ENCODE peak calls at places on chromosomes 3 and 15, in five cellular contexts. L is upper lobe of right lung, F is lower leg skin, B is NCI-H460, R is heart left ventricle. X is an unnamed sample.
A peak's percentile ranks its signal among the peaks of the same experiment; 100 is the strongest.

GRCh38 chr3:148863297-148863696 is 1.8 kb upstream of the CPA3 start:
- DNase-seq in L (no peak), F (no peak), B (no peak), R (no peak), X (no peak)

GRCh38 chr3:106683931-106684330 is 693.3 kb upstream of the CCDC54 start:
- DNase-seq in L (no peak), F (no peak), B (no peak), R (no peak), X (peak; percentile 53)

GRCh38 chr3:45644467-45645201 is 44.6 kb upstream of the SACM1L start:
- DNase-seq in L (no peak), F (no peak), B (peak; percentile 77), R (no peak), X (peak; percentile 83)

GRCh38 chr3:8442993-8443670 is 58.5 kb upstream of the LMCD1 start:
- DNase-seq in L (no peak), F (no peak), B (no peak), R (no peak), X (peak; percentile 52)

GRCh38 chr15:43376017-43376705 is 5.3 kb downstream of the TUBGCP4 start:
- DNase-seq in L (no peak), F (no peak), B (peak; percentile 14), R (no peak), X (peak; percentile 45)

GRCh38 chr3:159913712-159914414 is 74.8 kb upstream of the IL12A start:
- DNase-seq in L (no peak), F (no peak), B (no peak), R (no peak), X (peak; percentile 26)

GRCh38 chr15:73108676-73109075 is 56.4 kb downstream of the NEO1 start:
- DNase-seq in L (no peak), F (no peak), B (no peak), R (no peak), X (no peak)

GRCh38 chr3:163490119-163490518 is 1588.2 kb downstream of the SI start:
- DNase-seq in L (no peak), F (no peak), B (peak; percentile 45), R (no peak), X (peak; percentile 52)

GRCh38 chr3:7745711-7746110 is 755.9 kb upstream of the LMCD1 start:
- DNase-seq in L (no peak), F (no peak), B (no peak), R (no peak), X (peak; percentile 17)

GRCh38 chr15:101044625-101045235 is 125.6 kb downstream of the LRRK1 start:
- DNase-seq in L (no peak), F (no peak), B (no peak), R (peak; percentile 2), X (no peak)

GRCh38 chr15:75902129-75902557 is 1.5 kb upstream of the FBXO22 start:
- DNase-seq in L (no peak), F (no peak), B (no peak), R (peak; percentile 48), X (no peak)

GRCh38 chr15:74542192-74543042 is 1.4 kb downstream of the ARID3B start:
- DNase-seq in L (no peak), F (no peak), B (no peak), R (no peak), X (no peak)

GRCh38 chr3:20583648-20584047 is 397.6 kb upstream of the SGO1 start:
- DNase-seq in L (no peak), F (no peak), B (no peak), R (no peak), X (no peak)

GRCh38 chr3:126287536-126288181 is 69.5 kb downstream of the KLF15 start:
- DNase-seq in L (peak; percentile 82), F (peak; percentile 29), B (no peak), R (peak; percentile 75), X (peak; percentile 86)

GRCh38 chr3:3579658-3580057 is 219.6 kb upstream of the LRRN1 start:
- DNase-seq in L (no peak), F (no peak), B (no peak), R (no peak), X (no peak)

GRCh38 chr3:51703026-51703775 is 3.7 kb upstream of the GRM2 start:
- DNase-seq in L (no peak), F (no peak), B (no peak), R (peak; percentile 11), X (no peak)

GRCh38 chr3:172268896-172269295 is 179.4 kb downstream of the GHSR start:
- DNase-seq in L (no peak), F (no peak), B (no peak), R (no peak), X (no peak)

GRCh38 chr3:97932387-97932801 is 39.8 kb downstream of the RIOX2 start:
- DNase-seq in L (no peak), F (no peak), B (no peak), R (peak; percentile 32), X (no peak)

GRCh38 chr15:89221543-89221942 is at the start of gene RLBP1:
- DNase-seq in L (no peak), F (no peak), B (no peak), R (no peak), X (no peak)

GRCh38 chr15:68419301-68420175 is 12.4 kb downstream of the ITGA11 start:
- DNase-seq in L (no peak), F (no peak), B (no peak), R (no peak), X (no peak)

GRCh38 chr15:78788261-78788660 is 23.0 kb downstream of the ADAMTS7 start:
- DNase-seq in L (no peak), F (no peak), B (no peak), R (no peak), X (no peak)

GRCh38 chr3:58404396-58404795 is 29.2 kb downstream of the PDHB start:
- DNase-seq in L (no peak), F (no peak), B (peak; percentile 8), R (no peak), X (peak; percentile 86)

GRCh38 chr3:49025793-49026520 is 3.2 kb downstream of the IMPDH2 start:
- DNase-seq in L (no peak), F (no peak), B (no peak), R (no peak), X (no peak)

GRCh38 chr3:141812091-141812490 is 48.9 kb downstream of the GRK7 start:
- DNase-seq in L (no peak), F (no peak), B (no peak), R (no peak), X (no peak)

GRCh38 chr15:75928680-75929608 is 25.3 kb downstream of the FBXO22 start:
- DNase-seq in L (no peak), F (no peak), B (peak; percentile 28), R (no peak), X (no peak)

GRCh38 chr3:86225461-86225860 is 765.5 kb downstream of the VGLL3 start:
- DNase-seq in L (no peak), F (no peak), B (no peak), R (no peak), X (no peak)

GRCh38 chr3:112651516-112651915 is 10.6 kb upstream of the CCDC80 start:
- DNase-seq in L (no peak), F (no peak), B (no peak), R (no peak), X (peak; percentile 64)

GRCh38 chr3:122255757-122256439 is 69.2 kb upstream of the CSTA start:
- DNase-seq in L (no peak), F (no peak), B (no peak), R (no peak), X (no peak)

GRCh38 chr3:128621931-128622330 is 28.7 kb downstream of the RPN1 start:
- DNase-seq in L (no peak), F (no peak), B (no peak), R (no peak), X (no peak)

GRCh38 chr3:171944109-171945016 is 95.0 kb upstream of the FNDC3B start:
- DNase-seq in L (no peak), F (no peak), B (no peak), R (no peak), X (no peak)

GRCh38 chr3:81295906-81296305 is 465.5 kb downstream of the GBE1 start:
- DNase-seq in L (no peak), F (no peak), B (no peak), R (no peak), X (no peak)

GRCh38 chr3:30299674-30300423 is 306.6 kb upstream of the TGFBR2 start:
- DNase-seq in L (no peak), F (no peak), B (no peak), R (no peak), X (no peak)

GRCh38 chr3:120567370-120568197 is 28.6 kb upstream of the NDUFB4 start:
- DNase-seq in L (no peak), F (no peak), B (peak; percentile 28), R (no peak), X (peak; percentile 47)